ENCODE peak calls at places on chromosomes 3 and 15, in five cellular contexts. B is psoas muscle, O is H9, E is IMR-90, G is neural progenitor cell. X is an unnamed sample.

GRCh38 chr15:67456677-67457529 is 64.0 kb upstream of the C15orf61 start:
- DNase-seq in E (peak; percentile 59), B (peak; percentile 82), G (peak; percentile 90), O (peak; percentile 78), X (no peak)

GRCh38 chr3:180601688-180602666 is at the start of gene TTC14:
- DNase-seq in B (peak; percentile 92), E (peak; percentile 94), O (peak; percentile 96), G (peak; percentile 86), X (peak; percentile 94)

GRCh38 chr3:48661501-48662139 is 1.1 kb downstream of the CELSR3 start:
- DNase-seq in O (peak; percentile 87), B (peak; percentile 57), G (peak; percentile 90), E (peak; percentile 41), X (no peak)

GRCh38 chr3:102159810-102160451 is 274.9 kb upstream of the ZPLD1 start:
- DNase-seq in E (no peak), O (no peak), B (no peak), G (no peak), X (no peak)

GRCh38 chr3:48042071-48042760 is 26.0 kb upstream of the MAP4 start:
- DNase-seq in O (no peak), B (no peak), E (peak; percentile 48), G (no peak), X (no peak)

GRCh38 chr15:52076889-52077781 is 35.4 kb downstream of the BCL2L10 start:
- DNase-seq in E (peak; percentile 90), O (no peak), G (no peak), B (no peak), X (peak; percentile 99)

GRCh38 chr3:179546814-179547241 is 15.9 kb upstream of the ACTL6A start:
- DNase-seq in E (no peak), O (peak; percentile 36), B (no peak), G (no peak), X (peak; percentile 48)

GRCh38 chr3:151210676-151211381 is 7.8 kb upstream of the GPR171 start:
- DNase-seq in O (no peak), G (peak; percentile 15), B (no peak), E (no peak), X (no peak)

GRCh38 chr15:58532126-58532525 is 100.3 kb downstream of the LIPC start:
- DNase-seq in O (no peak), G (no peak), B (no peak), E (no peak), X (no peak)

GRCh38 chr3:50616770-50617095 is 218 bp upstream of the MAPKAPK3 start:
- DNase-seq in E (peak; percentile 82), B (peak; percentile 93), O (peak; percentile 97), G (peak; percentile 96), X (peak; percentile 65)

GRCh38 chr3:8766148-8766547 is 3.3 kb downstream of the OXTR start:
- DNase-seq in O (peak; percentile 7), B (no peak), E (no peak), G (no peak), X (no peak)

GRCh38 chr3:30656624-30657141 is 50.3 kb downstream of the TGFBR2 start:
- DNase-seq in G (no peak), O (no peak), E (no peak), B (no peak), X (no peak)

GRCh38 chr3:25618043-25618442 is 46.7 kb downstream of the TOP2B start:
- DNase-seq in O (no peak), G (no peak), B (no peak), E (no peak), X (peak; percentile 60)

GRCh38 chr3:29453278-29453961 is 172.5 kb downstream of the RBMS3 start:
- DNase-seq in G (no peak), O (no peak), B (peak; percentile 21), E (no peak), X (no peak)

GRCh38 chr3:112730210-112730609 is 89.3 kb upstream of the CCDC80 start:
- DNase-seq in B (no peak), O (no peak), G (no peak), E (peak; percentile 9), X (no peak)

GRCh38 chr3:134483195-134483890 is 2.4 kb downstream of the ANAPC13 start:
- DNase-seq in B (no peak), E (peak; percentile 91), G (no peak), O (no peak), X (peak; percentile 90)

GRCh38 chr3:61080737-61081445 is 170.4 kb downstream of the FHIT start:
- DNase-seq in G (peak; percentile 48), O (no peak), B (no peak), E (no peak), X (peak; percentile 12)

GRCh38 chr15:93422476-93422875 is 333.5 kb upstream of the RGMA start:
- DNase-seq in O (no peak), G (no peak), B (no peak), E (no peak), X (no peak)

GRCh38 chr3:133506215-133506901 is 67.1 kb upstream of the CDV3 start:
- DNase-seq in O (no peak), B (no peak), G (no peak), E (no peak), X (no peak)

GRCh38 chr3:127574880-127575878 is 15.4 kb downstream of the TPRA1 start:
- DNase-seq in O (peak; percentile 86), B (peak; percentile 83), E (peak; percentile 87), G (peak; percentile 87), X (peak; percentile 55)

GRCh38 chr3:127578168-127578567 is 12.4 kb downstream of the TPRA1 start:
- DNase-seq in B (no peak), O (no peak), G (no peak), E (no peak), X (no peak)

GRCh38 chr3:127577448-127577847 is 13.1 kb downstream of the TPRA1 start:
- DNase-seq in G (no peak), O (no peak), E (no peak), B (no peak), X (no peak)

GRCh38 chr3:127580327-127581060 is 10.0 kb downstream of the TPRA1 start:
- DNase-seq in O (no peak), E (no peak), G (no peak), B (no peak), X (no peak)

GRCh38 chr3:127578802-127579201 is 11.7 kb downstream of the TPRA1 start:
- DNase-seq in G (no peak), B (no peak), O (no peak), E (no peak), X (no peak)
- H3K27ac ChIP-seq in G (no peak overlapping the region), B (no peak overlapping the region), O (no peak overlapping the region), E (no peak overlapping the region), X (no peak overlapping the region)

DNA sequence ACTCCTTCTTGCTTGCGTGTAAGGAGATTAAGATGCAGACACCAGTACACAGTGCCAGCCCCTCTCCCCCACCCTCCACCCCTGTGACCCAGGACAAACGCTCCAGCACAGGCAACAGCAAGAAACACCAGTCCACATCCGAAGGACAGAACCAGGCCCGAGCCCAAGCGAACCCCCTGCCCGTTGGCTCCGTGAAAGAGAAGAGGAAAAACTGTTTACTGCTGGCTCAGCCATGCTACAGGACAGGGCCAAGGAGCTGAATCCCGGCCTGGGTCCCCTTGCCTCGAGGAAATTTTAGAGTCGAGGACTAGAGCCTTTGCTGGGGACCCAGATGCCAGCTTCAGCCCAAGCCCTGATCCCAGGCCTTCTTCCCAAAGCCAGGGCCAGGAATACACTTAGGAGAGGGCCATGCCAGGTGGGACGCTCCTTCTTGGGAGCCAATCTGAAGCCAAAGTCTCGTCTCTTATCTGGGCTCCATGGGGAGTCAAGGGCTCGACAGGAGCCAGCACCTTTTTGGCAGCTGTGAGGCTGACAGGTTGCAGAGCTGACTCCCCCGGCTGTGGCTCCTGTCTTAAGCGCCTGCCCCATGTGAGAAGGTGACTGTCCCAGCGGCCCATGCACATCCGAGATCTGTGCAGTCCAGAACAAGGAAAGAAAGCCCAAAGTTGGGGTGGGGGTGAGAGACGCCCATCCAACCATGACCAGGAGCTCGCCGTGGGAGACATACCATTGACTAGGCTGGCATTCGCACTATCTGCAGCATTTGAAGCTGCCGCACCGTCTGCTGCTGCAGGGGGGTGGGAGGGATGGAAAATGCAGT is 63.8 kb upstream of the SEC13 start:
- DNase-seq in O (no peak), G (no peak), B (no peak), E (no peak), X (no peak)
- H3K4me1 ChIP-seq in O (no peaks in the 10 kb centered on the region), G (no peaks in the 10 kb centered on the region), B (peaks cover 6% of the 10 kb centered on the region), E (no peaks in the 10 kb centered on the region), X (no peaks in the 10 kb centered on the region)

GRCh38 chr3:193134895-193135294 is 106.1 kb upstream of the PLAAT1 start:
- DNase-seq in E (peak; percentile 53), O (no peak), G (no peak), B (peak; percentile 12), X (peak; percentile 48)

GRCh38 chr3:193129607-193130006 is 111.4 kb upstream of the PLAAT1 start:
- DNase-seq in O (no peak), B (no peak), G (no peak), E (no peak), X (no peak)

GRCh38 chr3:193132247-193132646 is 108.8 kb upstream of the PLAAT1 start:
- DNase-seq in O (no peak), E (no peak), G (no peak), B (no peak), X (peak; percentile 7)

GRCh38 chr3:193132923-193133463 is 108.0 kb upstream of the PLAAT1 start:
- DNase-seq in B (no peak), G (peak; percentile 4), E (no peak), O (no peak), X (no peak)

GRCh38 chr3:193130576-193130975 is 110.4 kb upstream of the PLAAT1 start:
- DNase-seq in O (no peak), B (no peak), G (no peak), E (no peak), X (no peak)
- H3K27me3 ChIP-seq in O (no peaks in the 10 kb centered on the region), B (no peaks in the 10 kb centered on the region), G (no peaks in the 10 kb centered on the region), E (no peaks in the 10 kb centered on the region), X (no peaks in the 10 kb centered on the region)

DNA sequence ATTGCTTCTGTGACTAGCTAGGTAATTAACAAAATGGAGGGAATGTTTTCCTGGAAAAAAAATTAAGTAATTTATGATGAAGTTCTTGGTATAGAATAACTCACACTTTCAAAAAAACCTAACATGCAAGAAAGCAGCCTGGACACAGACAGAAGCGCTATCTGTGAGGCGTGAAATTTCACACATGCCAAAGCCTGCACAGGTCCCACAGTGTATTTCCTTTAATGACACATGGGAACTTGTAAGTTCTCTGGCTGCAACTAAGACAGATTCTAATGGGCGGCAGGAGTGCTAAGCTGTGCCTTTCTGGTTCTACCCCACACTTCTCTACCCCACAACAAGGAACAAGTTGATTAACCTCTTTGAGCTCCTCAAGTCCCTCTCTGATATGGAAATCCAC is 84.9 kb upstream of the NEO1 start:
- DNase-seq in G (no peak), O (no peak), E (no peak), B (no peak), X (no peak)
- H3K27ac ChIP-seq in G (no peak overlapping the region), O (no peak overlapping the region), E (no peak overlapping the region), B (peak overlapping the region; percentile 57), X (no peak overlapping the region)

DNA sequence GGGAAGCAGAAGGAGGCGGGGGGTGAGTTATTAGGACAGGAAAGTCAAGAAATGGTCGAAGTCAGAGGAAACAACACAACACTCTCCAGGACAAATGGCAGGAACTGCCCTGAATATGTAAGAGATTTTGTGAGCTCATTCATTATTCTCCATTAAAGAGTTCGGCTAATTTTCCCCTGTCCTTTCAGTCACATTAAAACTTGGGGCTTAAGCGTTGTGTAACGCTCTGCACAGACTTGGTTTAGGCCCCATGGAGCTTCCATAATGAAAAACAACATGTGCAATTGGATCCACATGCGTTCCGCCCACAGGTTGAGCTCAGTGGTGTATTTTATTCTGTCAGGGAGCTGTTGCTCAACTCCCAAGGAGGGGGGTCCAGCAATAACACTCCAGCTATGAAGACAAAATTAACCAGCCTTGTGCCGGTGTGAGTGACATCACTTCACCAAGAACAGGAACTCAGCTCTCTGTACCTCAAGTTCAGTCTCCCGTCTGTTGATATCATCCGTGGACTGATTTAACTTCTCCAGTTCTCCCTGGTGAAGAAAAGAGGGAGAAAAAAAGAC is 2.3 kb downstream of the SH3BP5 start:
- DNase-seq in E (peak; percentile 75), O (no peak), G (peak; percentile 21), B (peak; percentile 72), X (no peak)
- H3K4me1 ChIP-seq in E (peaks cover 22% of the 10 kb centered on the region), O (no peaks in the 10 kb centered on the region), G (peaks cover 27% of the 10 kb centered on the region), B (peaks cover 44% of the 10 kb centered on the region), X (peaks cover 6% of the 10 kb centered on the region)

X was measured in foreskin keratinocyte.